ENCODE peak calls at places on chromosomes 4 and X, in five cellular contexts. O is neural crest cell; H is CD8-positive, alpha-beta T cell; I is heart right ventricle; R is astrocyte of the spinal cord. K is an unnamed sample.

GRCh38 chrX:52082578-52082977 is 13.6 kb upstream of the MAGED4B start:
- DNase-seq in I (no peak), H (no peak), R (peak), O (no peak), K (no peak)

GRCh38 chrX:28010875-28011274 is 29.6 kb upstream of the DCAF8L1 start:
- DNase-seq in R (no peak), H (no peak), O (no peak), I (no peak), K (no peak)

GRCh38 chr4:7263166-7263565 is 70.8 kb downstream of the SORCS2 start:
- DNase-seq in I (no peak), O (no peak), R (no peak), H (no peak), K (no peak)

GRCh38 chr4:3836802-3837601 is 70.8 kb downstream of the ADRA2C start:
- DNase-seq in H (no peak), R (no peak), O (peak), I (no peak), K (no peak)

GRCh38 chr4:180900781-180901180 is 1342.4 kb upstream of the TENM3 start:
- DNase-seq in R (no peak), O (no peak), H (no peak), I (no peak), K (no peak)

GRCh38 chr4:150782921-150783320 is 201.0 kb downstream of the MAB21L2 start:
- DNase-seq in H (no peak), R (peak), I (no peak), O (no peak), K (no peak)

GRCh38 chr4:4666693-4667642 is 125.1 kb upstream of the STX18 start:
- DNase-seq in R (no peak), O (no peak), I (no peak), H (no peak), K (no peak)

GRCh38 chr4:40785727-40786126 is 36.0 kb downstream of the NSUN7 start:
- DNase-seq in I (no peak), H (no peak), R (no peak), O (no peak), K (no peak)

GRCh38 chrX:79130857-79131256 is 13.6 kb upstream of the GPR174 start:
- DNase-seq in R (no peak), H (no peak), O (no peak), I (no peak), K (no peak)

GRCh38 chrX:152926279-152926678 is 28.4 kb downstream of the ZNF185 start:
- DNase-seq in R (peak), I (no peak), H (peak), O (peak), K (peak)

GRCh38 chr4:186999676-187000075 is 276.0 kb upstream of the FAT1 start:
- DNase-seq in R (no peak), O (no peak), I (no peak), H (no peak), K (no peak)

GRCh38 chrX:6227445-6227820 is 1.2 kb downstream of the NLGN4X start:
- DNase-seq in H (no peak), I (no peak), R (no peak), O (peak), K (no peak)

GRCh38 chr4:54723786-54724185 is 66.0 kb downstream of the KIT start:
- DNase-seq in R (no peak), I (no peak), O (no peak), H (no peak), K (no peak)

GRCh38 chr4:117941611-117942010 is 92.7 kb upstream of the NDST3 start:
- DNase-seq in H (no peak), O (no peak), I (no peak), R (no peak), K (no peak)

DNA sequence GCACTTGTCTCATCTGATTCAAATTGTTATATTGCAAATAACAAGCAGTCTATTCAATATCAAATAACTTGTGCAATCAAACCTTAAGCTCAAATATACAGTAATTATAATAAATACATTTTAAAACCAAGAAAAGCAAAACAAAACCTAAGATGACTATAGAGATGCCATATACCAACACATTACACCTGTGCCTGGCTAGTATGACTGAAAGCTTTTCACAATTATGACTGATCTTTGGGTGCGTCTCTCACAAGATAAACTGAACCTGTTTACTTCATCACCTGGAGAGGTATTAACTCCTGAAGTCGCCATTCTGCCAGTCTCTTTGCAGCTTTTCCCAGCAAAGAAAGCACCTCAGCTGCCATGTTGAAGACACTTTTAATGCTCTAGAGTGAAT is 41.3 kb downstream of the ACSL4 start:
- DNase-seq in O (no peak), R (no peak), I (no peak), H (no peak), K (no peak)
- TF ChIP-seq CTCF in O (no peak), R (no peak), I (no peak), H (no peak), K (no peak)

GRCh38 chr4:61580721-61581377 is 380.7 kb downstream of the ADGRL3 start:
- DNase-seq in O (no peak), I (no peak), R (peak), H (no peak), K (no peak)

GRCh38 chr4:61588621-61589020 is 388.5 kb downstream of the ADGRL3 start:
- DNase-seq in O (no peak), R (no peak), I (no peak), H (no peak), K (no peak)

DNA sequence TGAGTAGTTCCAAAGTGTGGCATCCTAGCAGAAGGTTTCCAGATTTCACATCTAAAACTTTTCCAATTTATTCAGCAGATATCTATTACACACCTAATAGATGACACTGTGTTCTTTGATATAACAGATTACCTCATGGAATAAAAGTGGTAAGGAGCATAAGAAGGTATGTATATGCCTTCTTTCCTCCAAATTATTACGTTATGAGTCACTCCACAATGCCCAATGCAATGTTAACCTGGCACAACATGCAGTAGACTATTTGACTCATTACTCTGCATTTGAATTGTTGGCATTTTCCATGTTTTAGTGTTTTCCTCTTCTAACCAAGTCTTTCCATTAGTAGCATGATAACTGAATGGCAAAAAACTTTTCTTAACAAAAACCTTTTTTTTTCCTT is 383.6 kb downstream of the ADGRL3 start:
- DNase-seq in O (no peak), H (no peak), I (no peak), R (peak), K (no peak)
- TF ChIP-seq CTCF in O (no peak), H (no peak), I (no peak), R (no peak), K (no peak)

GRCh38 chr4:25159837-25160713 is at the start of gene SEPSECS:
- DNase-seq in I (peak), R (peak), H (peak), O (peak), K (peak)
- TF ChIP-seq CTCF in I (no peak), R (no peak), H (no peak), O (no peak), K (no peak)

DNA sequence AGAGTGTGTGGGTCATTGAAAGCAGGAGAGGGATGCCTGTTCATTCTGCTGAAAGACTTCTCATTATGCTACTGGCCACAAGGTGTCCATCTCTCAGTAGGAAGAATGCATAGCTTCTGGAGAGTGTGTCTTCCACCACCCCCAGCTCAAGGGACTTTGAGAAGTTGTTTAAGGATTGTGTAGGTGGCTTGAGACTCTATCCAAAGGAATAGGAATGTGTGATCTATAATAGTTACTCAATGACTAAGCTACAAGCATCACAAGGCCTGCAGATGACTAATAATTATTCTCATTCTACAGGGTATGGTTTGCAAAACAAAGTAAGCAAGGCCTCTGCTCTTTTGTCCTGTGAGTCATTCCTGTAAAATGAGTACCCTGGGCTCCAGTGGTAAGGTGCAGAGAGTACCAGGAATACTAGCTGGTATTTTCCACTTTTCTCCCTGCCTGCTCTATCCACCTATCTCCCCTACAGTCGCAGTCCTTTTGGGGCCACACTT is 279.8 kb upstream of the BOD1L1 start:
- DNase-seq in H (no peak), R (peak), O (no peak), I (no peak), K (no peak)
- TF ChIP-seq CTCF in H (no peak), R (peak), O (peak), I (no peak), K (no peak)

DNA sequence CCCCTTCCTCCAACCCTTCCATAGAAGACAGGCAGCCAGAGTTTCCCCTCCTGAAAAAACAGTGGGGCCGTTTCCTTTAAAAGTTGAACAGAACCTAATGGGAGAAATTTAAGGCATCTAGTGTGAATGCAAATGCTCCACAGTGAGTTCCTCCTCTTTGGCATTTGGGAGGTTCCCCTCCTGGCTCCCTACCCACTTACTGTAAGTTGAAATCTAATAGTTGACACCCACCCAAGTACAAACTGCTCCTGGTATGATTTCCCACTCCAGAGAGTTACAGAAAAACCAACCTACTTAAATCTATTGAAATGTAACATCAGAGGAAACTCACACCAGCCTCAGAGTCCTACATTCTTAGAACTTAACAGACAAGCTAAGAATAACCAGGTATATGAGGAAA is 17.6 kb downstream of the ENPEP start:
- DNase-seq in I (no peak), O (no peak), R (no peak), H (no peak), K (no peak)
- TF ChIP-seq CTCF in I (no peak), O (no peak), R (no peak), H (no peak), K (no peak)

GRCh38 chrX:40542972-40543371 is 37.8 kb upstream of the ATP6AP2 start:
- DNase-seq in O (no peak), H (no peak), R (no peak), I (no peak), K (no peak)

GRCh38 chrX:40542208-40542607 is 38.6 kb upstream of the ATP6AP2 start:
- DNase-seq in H (no peak), O (no peak), R (no peak), I (no peak), K (no peak)

GRCh38 chrX:40538391-40538790 is 42.4 kb upstream of the ATP6AP2 start:
- DNase-seq in R (no peak), H (no peak), O (no peak), I (no peak), K (no peak)

GRCh38 chrX:40537310-40537709 is 43.5 kb upstream of the ATP6AP2 start:
- DNase-seq in R (no peak), O (no peak), I (no peak), H (no peak), K (no peak)

GRCh38 chrX:40539214-40540142 is 41.3 kb upstream of the ATP6AP2 start:
- DNase-seq in R (peak), H (peak), O (peak), I (peak), K (peak)
- TF ChIP-seq CTCF in R (peak), H (peak), O (peak), I (peak), K (no peak)

DNA sequence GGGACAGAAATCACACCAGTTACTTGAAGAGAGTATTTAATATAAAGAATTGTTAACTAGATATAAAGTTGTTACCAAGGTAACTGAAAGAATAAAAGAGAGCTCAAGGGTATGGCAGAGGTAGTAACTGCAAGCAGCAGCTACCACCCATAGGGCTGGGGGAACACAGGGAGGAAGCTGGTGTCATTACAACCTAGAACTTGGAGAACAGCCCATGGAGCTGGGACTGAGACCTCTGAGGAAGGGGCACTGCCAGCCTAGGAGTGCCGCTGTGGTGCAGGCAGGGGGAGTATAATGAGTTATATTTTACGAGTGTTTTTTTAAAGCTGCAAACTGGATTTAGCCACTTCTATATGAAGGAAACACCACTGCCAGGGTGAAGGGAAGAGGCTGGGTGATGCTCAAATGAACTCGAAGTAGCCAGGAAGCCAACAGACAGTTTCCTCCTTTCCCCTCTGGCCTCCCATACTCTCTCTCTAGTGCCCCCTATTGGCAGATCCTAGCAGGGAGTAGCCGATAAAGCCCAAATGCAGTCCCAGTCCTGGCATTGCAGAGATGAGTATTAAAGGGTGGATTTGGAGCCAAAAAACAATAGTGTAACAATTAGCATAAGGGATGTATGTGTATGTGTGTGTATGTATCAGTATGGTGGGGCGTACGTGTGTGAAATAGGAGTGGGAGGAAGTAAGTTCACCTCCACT is 213.7 kb upstream of the LDB2 start:
- DNase-seq in O (peak), H (no peak), I (peak), R (no peak), K (peak)
- TF ChIP-seq CTCF in O (peak), H (no peak), I (peak), R (peak), K (peak)